ENCODE peak calls at places on chromosome 1, in four cellular contexts. E, N, Q and U are unnamed samples.

GRCh38 chr1:55958498-55958897 is 620.9 kb downstream of the PLPP3 start:
- DNase-seq in N (no peak), Q (no peak), E (peak; percentile 27), U (no peak)

GRCh38 chr1:108209456-108210108 is 9.4 kb upstream of the SLC25A24 start:
- DNase-seq in E (no peak), N (no peak), Q (no peak), U (no peak)

GRCh38 chr1:89881415-89882058 is 60.7 kb downstream of the LRRC8D start:
- DNase-seq in E (no peak), N (no peak), Q (no peak), U (no peak)

GRCh38 chr1:71053146-71053545 is 5.5 kb upstream of the PTGER3 start:
- DNase-seq in N (no peak), Q (no peak), E (no peak), U (no peak)

GRCh38 chr1:9099555-9099954 is 29.3 kb downstream of the GPR157 start:
- DNase-seq in E (no peak), N (no peak), Q (no peak), U (no peak)

GRCh38 chr1:224343679-224344078 is 13.0 kb upstream of the CNIH4 start:
- DNase-seq in Q (no peak), E (no peak), N (no peak), U (no peak)

GRCh38 chr1:224733021-224733911 is 117.1 kb downstream of the CNIH3 start:
- DNase-seq in N (no peak), E (no peak), Q (peak; percentile 47), U (no peak)

GRCh38 chr1:78369546-78369945 is 121.2 kb upstream of the PTGFR start:
- DNase-seq in N (no peak), Q (peak; percentile 47), E (no peak), U (no peak)

GRCh38 chr1:228555074-228555989 is 68.2 kb downstream of the RNF187 start:
- DNase-seq in N (no peak), Q (peak; percentile 4), E (no peak), U (peak; percentile 15)

GRCh38 chr1:207362962-207363858 is 41.7 kb downstream of the CD55 start:
- DNase-seq in E (peak; percentile 30), N (peak; percentile 57), Q (peak; percentile 71), U (no peak)

GRCh38 chr1:98468111-98468717 is 193.3 kb upstream of the SNX7 start:
- DNase-seq in E (peak; percentile 83), N (peak; percentile 39), Q (peak; percentile 87), U (peak; percentile 3)

DNA sequence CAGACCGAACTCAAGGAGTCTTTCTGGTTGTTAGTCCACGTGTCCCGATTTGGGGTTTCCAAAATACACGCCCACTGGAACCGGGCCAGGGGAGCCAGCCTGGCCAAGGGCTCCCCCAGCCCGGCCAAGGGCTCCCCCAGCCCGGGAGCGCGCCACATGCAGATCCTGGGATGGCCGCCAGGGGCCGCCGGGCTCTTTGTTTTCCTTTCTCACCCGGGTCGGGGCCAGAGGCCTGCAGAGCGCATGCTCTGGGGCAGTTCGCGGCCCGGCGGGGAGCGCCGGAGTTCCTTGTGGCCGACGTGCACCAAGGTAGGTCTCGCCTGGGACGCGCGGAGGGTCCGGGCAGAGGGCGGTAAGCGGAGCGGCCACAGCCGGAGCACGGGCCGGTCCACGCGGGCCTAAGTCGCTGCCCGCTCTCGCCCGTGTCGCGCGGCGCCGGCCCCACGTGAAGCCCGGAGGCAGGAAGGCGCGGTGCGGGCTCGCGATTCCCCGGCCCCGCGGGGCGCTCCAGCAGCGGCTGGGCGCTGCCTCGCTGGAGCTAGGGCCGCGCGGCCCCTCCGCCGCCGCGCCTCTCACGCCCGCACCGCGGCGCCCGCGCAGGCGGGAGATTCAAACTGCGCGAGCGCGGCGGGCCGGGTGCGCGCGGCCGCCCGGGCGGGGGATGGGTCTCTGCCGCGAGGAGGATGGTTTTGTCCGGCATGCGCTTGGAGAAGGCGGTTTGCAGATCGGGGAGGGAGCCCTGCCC is 12.3 kb downstream of the RCC1 start:
- DNase-seq in E (peak; percentile 90), Q (peak; percentile 90), N (peak; percentile 60), U (peak; percentile 95)
- TF ChIP-seq CTCF in E (peak; percentile 95), Q (peak; percentile 99), N (peak; percentile 92), U (peak; percentile 99)

GRCh38 chr1:232722626-232723025 is 82.6 kb upstream of the MAP10 start:
- DNase-seq in N (no peak), Q (no peak), E (peak; percentile 28), U (no peak)

GRCh38 chr1:232726048-232726779 is 79.0 kb upstream of the MAP10 start:
- DNase-seq in Q (peak; percentile 27), E (peak; percentile 69), N (no peak), U (no peak)

GRCh38 chr1:232728507-232729263 is 76.5 kb upstream of the MAP10 start:
- DNase-seq in N (peak; percentile 23), E (peak; percentile 14), Q (peak; percentile 71), U (no peak)

GRCh38 chr1:232725303-232726047 is 79.7 kb upstream of the MAP10 start:
- DNase-seq in E (no peak), N (no peak), Q (no peak), U (no peak)
- TF ChIP-seq CTCF in E (no peak), N (no peak), Q (no peak), U (no peak)

GRCh38 chr1:35644204-35644603 is 2.9 kb upstream of the PSMB2 start:
- DNase-seq in Q (no peak), E (no peak), N (no peak), U (no peak)

GRCh38 chr1:35641233-35641866 is at the start of gene PSMB2:
- DNase-seq in E (peak; percentile 96), Q (peak; percentile 97), N (peak; percentile 82), U (peak; percentile 96)

GRCh38 chr1:35650416-35650815 is 9.1 kb upstream of the PSMB2 start:
- DNase-seq in N (no peak), E (no peak), Q (no peak), U (no peak)

GRCh38 chr1:35642472-35642955 is 1.2 kb upstream of the PSMB2 start:
- DNase-seq in E (no peak), N (no peak), Q (peak; percentile 20), U (no peak)

GRCh38 chr1:35646043-35646442 is 4.7 kb upstream of the PSMB2 start:
- DNase-seq in Q (no peak), N (no peak), E (no peak), U (no peak)
- TF ChIP-seq CTCF in Q (peak; percentile 5), N (peak; percentile 27), E (peak; percentile 28), U (no peak)

GRCh38 chr1:53328490-53329182 is 766 bp upstream of the LRP8 start:
- DNase-seq in N (no peak), E (no peak), Q (no peak), U (peak; percentile 37)
- TF ChIP-seq CTCF in N (no peak), E (peak; percentile 5), Q (no peak), U (peak; percentile 37)

GRCh38 chr1:2546515-2547209 is 9.5 kb upstream of the TNFRSF14 start:
- DNase-seq in N (no peak), Q (peak; percentile 62), E (peak; percentile 70), U (peak; percentile 64)
- TF ChIP-seq CTCF in N (no peak), Q (no peak), E (no peak), U (no peak)

DNA sequence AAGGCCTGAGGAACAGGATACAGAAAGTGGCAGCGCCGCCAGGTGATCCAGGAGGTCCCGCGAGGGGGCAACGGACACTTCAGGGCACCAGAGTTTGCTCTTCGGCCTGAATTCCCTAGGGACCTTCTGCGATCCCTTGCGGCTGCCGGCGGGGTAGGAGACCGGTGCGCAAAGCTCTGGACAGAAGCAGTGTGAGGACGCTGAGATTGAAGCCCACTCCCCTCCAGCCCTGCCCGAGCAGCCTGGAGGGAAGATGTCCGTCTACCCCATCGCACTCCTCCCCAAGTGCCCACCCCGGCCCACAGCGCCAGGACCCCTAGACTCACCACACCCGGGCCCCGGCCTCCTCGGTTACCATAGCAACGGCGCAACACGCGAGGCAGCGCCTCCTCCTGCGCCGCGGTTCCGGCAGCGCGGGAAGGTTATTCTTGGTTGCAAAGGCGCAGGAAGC is at the start of gene ANKRD45:
- DNase-seq in E (peak; percentile 54), Q (peak; percentile 76), N (no peak), U (peak; percentile 67)
- TF ChIP-seq CTCF in E (peak; percentile 2), Q (peak; percentile 8), N (no peak), U (no peak)